ENCODE peak calls at places on chromosomes 2 and 18, in four cellular contexts. V, R, B and Z are unnamed samples.

GRCh38 chr2:108988796-108989713 is at the start of gene EDAR:
- DNase-seq in V (peak), R (peak), B (peak), Z (no peak)

GRCh38 chr2:128661289-128661688 is 342.6 kb upstream of the HS6ST1 start:
- DNase-seq in V (no peak), R (no peak), B (no peak), Z (no peak)

GRCh38 chr18:45730832-45731545 is 7.0 kb downstream of the SLC14A1 start:
- DNase-seq in V (peak), R (peak), B (no peak), Z (no peak)

GRCh38 chr18:50623694-50624352 is 63.9 kb downstream of the MAPK4 start:
- DNase-seq in V (no peak), R (no peak), B (no peak), Z (no peak)

GRCh38 chr2:150698016-150698661 is 210.7 kb upstream of the RND3 start:
- DNase-seq in V (no peak), R (peak), B (no peak), Z (peak)

GRCh38 chr2:204840504-204840903 is 295.2 kb downstream of the PARD3B start:
- DNase-seq in V (no peak), R (no peak), B (no peak), Z (no peak)

GRCh38 chr2:179239838-179240237 is 24.8 kb downstream of the SESTD1 start:
- DNase-seq in V (no peak), R (no peak), B (no peak), Z (no peak)

GRCh38 chr2:26184086-26184485 is 11.2 kb downstream of the GAREM2 start:
- DNase-seq in V (no peak), R (no peak), B (no peak), Z (no peak)

GRCh38 chr2:25567406-25567805 is 106.0 kb downstream of the DTNB start:
- DNase-seq in V (peak), R (peak), B (peak), Z (peak)

GRCh38 chr2:134218414-134218813 is 35.5 kb upstream of the MGAT5 start:
- DNase-seq in V (no peak), R (no peak), B (peak), Z (no peak)

GRCh38 chr2:194333091-194333490 is 1323.9 kb upstream of the SLC39A10 start:
- DNase-seq in V (no peak), R (no peak), B (no peak), Z (no peak)

GRCh38 chr18:54774423-54774822 is 53.9 kb upstream of the RAB27B start:
- DNase-seq in V (peak), R (peak), B (no peak), Z (peak)

GRCh38 chr2:214465386-214466146 is 54.7 kb downstream of the VWC2L start:
- DNase-seq in V (peak), R (peak), B (no peak), Z (no peak)

GRCh38 chr2:67318014-67318413 is 79.1 kb upstream of the ETAA1 start:
- DNase-seq in V (no peak), R (no peak), B (no peak), Z (no peak)

GRCh38 chr2:172613610-172614231 is 57.8 kb downstream of the PDK1 start:
- DNase-seq in V (no peak), R (no peak), B (no peak), Z (no peak)

GRCh38 chr2:46416739-46417403 is 62.5 kb upstream of the TMEM247 start:
- DNase-seq in V (no peak), R (peak), B (no peak), Z (no peak)

GRCh38 chr2:66692521-66692920 is 257.6 kb downstream of the MEIS1 start:
- DNase-seq in V (no peak), R (no peak), B (no peak), Z (peak)

GRCh38 chr18:75207298-75208054 is 1.5 kb downstream of the PTGR3 start:
- DNase-seq in V (peak), R (peak), B (peak), Z (peak)

GRCh38 chr2:235614900-235615712 is 121.3 kb downstream of the AGAP1 start:
- DNase-seq in V (peak), R (peak), B (no peak), Z (peak)

GRCh38 chr2:621303-622099 is 55.7 kb downstream of the TMEM18 start:
- DNase-seq in V (no peak), R (no peak), B (no peak), Z (no peak)

GRCh38 chr2:62660582-62661262 is 44.8 kb upstream of the EHBP1 start:
- DNase-seq in V (peak), R (peak), B (no peak), Z (peak)

GRCh38 chr18:65725421-65726050 is 25.3 kb upstream of the CDH7 start:
- DNase-seq in V (no peak), R (no peak), B (peak), Z (no peak)

GRCh38 chr2:196983934-196984333 is 57.4 kb upstream of the PGAP1 start:
- DNase-seq in V (no peak), R (peak), B (no peak), Z (peak)

GRCh38 chr2:202064206-202064880 is 8.7 kb upstream of the KIAA2012 start:
- DNase-seq in V (peak), R (peak), B (no peak), Z (peak)

GRCh38 chr2:110116033-110116710 is 550 bp upstream of the MALL start:
- DNase-seq in V (peak), R (peak), B (no peak), Z (peak)

GRCh38 chr2:29251406-29251805 is 136.2 kb downstream of the CLIP4 start:
- DNase-seq in V (no peak), R (no peak), B (no peak), Z (no peak)

GRCh38 chr2:231127936-231128335 is 3.1 kb upstream of the HTR2B start:
- DNase-seq in V (no peak), R (no peak), B (no peak), Z (no peak)

GRCh38 chr2:129318581-129319421 is 660.7 kb upstream of the RAB6C start:
- DNase-seq in V (no peak), R (no peak), B (no peak), Z (no peak)

GRCh38 chr2:133232556-133232955 is 335.7 kb downstream of the NCKAP5 start:
- DNase-seq in V (no peak), R (no peak), B (no peak), Z (peak)

GRCh38 chr2:52428224-52428623 is 1339.4 kb upstream of the CHAC2 start:
- DNase-seq in V (no peak), R (no peak), B (no peak), Z (no peak)

GRCh38 chr2:241947876-241948275 is 78.3 kb downstream of the RTP5 start:
- DNase-seq in V (no peak), R (no peak), B (no peak), Z (no peak)

GRCh38 chr2:6945821-6946220 is 28.6 kb downstream of the RNF144A start:
- DNase-seq in V (no peak), R (peak), B (no peak), Z (no peak)

GRCh38 chr2:25131567-25132295 is 36.6 kb downstream of the POMC start:
- DNase-seq in V (no peak), R (peak), B (no peak), Z (no peak)

GRCh38 chr2:241269707-241270520 is 45.6 kb downstream of the HDLBP start:
- DNase-seq in V (no peak), R (no peak), B (no peak), Z (no peak)

GRCh38 chr2:217316743-217317142 is 456.9 kb upstream of the TNP1 start:
- DNase-seq in V (peak), R (peak), B (peak), Z (peak)

GRCh38 chr2:8021942-8022341 is 659.9 kb upstream of the ID2 start:
- DNase-seq in V (no peak), R (no peak), B (no peak), Z (peak)

GRCh38 chr2:1514391-1515072 is 101.3 kb downstream of the TPO start:
- DNase-seq in V (no peak), R (no peak), B (no peak), Z (no peak)

DNA sequence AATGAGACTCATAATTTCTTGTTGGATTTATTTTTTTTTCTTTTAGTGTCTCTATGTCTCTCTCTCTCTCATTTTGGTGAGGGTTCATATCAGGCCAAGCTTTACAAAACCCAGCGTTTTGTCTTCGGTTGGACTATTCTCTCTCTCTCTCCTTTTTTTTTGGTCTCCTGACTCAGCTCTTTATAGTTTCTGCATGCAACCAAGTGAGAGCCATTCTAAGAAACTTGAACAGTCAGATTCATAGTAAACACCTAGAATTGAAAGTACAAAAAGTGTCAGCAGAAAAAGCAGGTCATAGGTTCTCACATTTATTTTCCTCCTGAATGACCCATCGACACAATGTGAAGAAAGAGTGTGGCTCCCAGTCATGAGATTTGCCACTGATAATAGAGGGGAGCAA is 2015.8 kb upstream of the PIK3C3 start:
- DNase-seq in V (no peak), R (no peak), B (no peak), Z (no peak)
- H3K4me3 ChIP-seq in V (no peak), R (no peak), B (no peak), Z (no peak)

GRCh38 chr2:208392300-208392699 is 14.3 kb upstream of the PTH2R start:
- DNase-seq in V (no peak), R (no peak), B (no peak), Z (no peak)
- TF ChIP-seq CTCF in V (peak), R (peak), B (no peak), Z (peak)

GRCh38 chr2:234395801-234396478 is 100.9 kb downstream of the ARL4C start:
- DNase-seq in V (no peak), R (no peak), B (no peak), Z (no peak)
- H3K4me3 ChIP-seq in V (no peak), R (no peak), B (no peak), Z (no peak)

GRCh38 chr2:50402654-50402960 is 629.3 kb downstream of the NRXN1 start:
- DNase-seq in V (no peak), R (no peak), B (no peak), Z (no peak)
- TF ChIP-seq CTCF in V (no peak), R (no peak), B (no peak), Z (no peak)

GRCh38 chr18:32373505-32373904 is 97.2 kb downstream of the GAREM1 start:
- DNase-seq in V (no peak), R (no peak), B (no peak), Z (no peak)

GRCh38 chr18:32373995-32374394 is 96.7 kb downstream of the GAREM1 start:
- DNase-seq in V (peak), R (peak), B (no peak), Z (peak)

GRCh38 chr18:32372047-32372380 is 98.7 kb downstream of the GAREM1 start:
- DNase-seq in V (no peak), R (no peak), B (no peak), Z (no peak)

GRCh38 chr18:32371384-32371783 is 99.3 kb downstream of the GAREM1 start:
- DNase-seq in V (no peak), R (no peak), B (no peak), Z (no peak)

GRCh38 chr18:32372381-32373061 is 98.2 kb downstream of the GAREM1 start:
- DNase-seq in V (no peak), R (peak), B (no peak), Z (peak)
- H3K4me3 ChIP-seq in V (no peak), R (no peak), B (no peak), Z (no peak)

GRCh38 chr2:19819097-19820065 is 82.4 kb downstream of the TTC32 start:
- DNase-seq in V (peak), R (peak), B (no peak), Z (peak)
- TF ChIP-seq CTCF in V (no peak), R (no peak), B (no peak), Z (no peak)